ENCODE peak calls at places on chromosomes 2 and 18, in six cellular contexts. One of them, this sample, is unnamed. For H3K4me1, the result is how much of the 10 kb centered on the place peaks cover.

GRCh38 chr2:235765181-235765820 is 271.5 kb downstream of the AGAP1 start:
- DNase-seq in GM23248: peak
- DNase-seq in PC-9: no peak
- DNase-seq in left lung: no peak
- DNase-seq in upper lobe of left lung: no peak
- DNase-seq in CD8-positive, alpha-beta memory T cell: no peak
- DNase-seq in this sample: no peak

GRCh38 chr18:8756571-8756970 is 51.2 kb downstream of the MTCL1 start:
- DNase-seq in upper lobe of left lung: no peak
- DNase-seq in GM23248: no peak
- DNase-seq in left lung: no peak
- DNase-seq in CD8-positive, alpha-beta memory T cell: no peak
- DNase-seq in PC-9: no peak
- DNase-seq in this sample: no peak

GRCh38 chr2:38376346-38376682 is 759 bp downstream of the ATL2 start:
- DNase-seq in CD8-positive, alpha-beta memory T cell: peak
- DNase-seq in GM23248: peak
- DNase-seq in upper lobe of left lung: no peak
- DNase-seq in left lung: no peak
- DNase-seq in PC-9: peak
- DNase-seq in this sample: no peak

GRCh38 chr2:88114821-88115220 is 13.0 kb downstream of the FABP1 start:
- DNase-seq in upper lobe of left lung: no peak
- DNase-seq in GM23248: no peak
- DNase-seq in left lung: no peak
- DNase-seq in PC-9: no peak
- DNase-seq in CD8-positive, alpha-beta memory T cell: no peak
- DNase-seq in this sample: no peak

GRCh38 chr2:118374974-118375745 is 286.9 kb downstream of the INSIG2 start:
- DNase-seq in upper lobe of left lung: no peak
- DNase-seq in PC-9: no peak
- DNase-seq in CD8-positive, alpha-beta memory T cell: no peak
- DNase-seq in left lung: no peak
- DNase-seq in GM23248: peak
- DNase-seq in this sample: no peak

GRCh38 chr18:67266591-67267237 is 249.8 kb downstream of the DSEL start:
- DNase-seq in upper lobe of left lung: no peak
- DNase-seq in PC-9: peak
- DNase-seq in CD8-positive, alpha-beta memory T cell: no peak
- DNase-seq in GM23248: peak
- DNase-seq in left lung: no peak
- DNase-seq in this sample: no peak

GRCh38 chr2:101473581-101473910 is 1.4 kb downstream of the RFX8 start:
- DNase-seq in upper lobe of left lung: no peak
- DNase-seq in PC-9: no peak
- DNase-seq in left lung: no peak
- DNase-seq in GM23248: peak
- DNase-seq in CD8-positive, alpha-beta memory T cell: no peak
- DNase-seq in this sample: no peak

GRCh38 chr2:172552547-172553291 is 3.2 kb upstream of the PDK1 start:
- DNase-seq in CD8-positive, alpha-beta memory T cell: no peak
- DNase-seq in left lung: no peak
- DNase-seq in PC-9: peak
- DNase-seq in GM23248: peak
- DNase-seq in upper lobe of left lung: no peak
- DNase-seq in this sample: no peak

GRCh38 chr18:35713545-35713944 is 132.0 kb downstream of the GALNT1 start:
- DNase-seq in GM23248: peak
- DNase-seq in PC-9: no peak
- DNase-seq in CD8-positive, alpha-beta memory T cell: no peak
- DNase-seq in upper lobe of left lung: no peak
- DNase-seq in left lung: no peak
- DNase-seq in this sample: no peak

GRCh38 chr2:150296795-150297546 is 190.5 kb downstream of the RND3 start:
- DNase-seq in GM23248: peak
- DNase-seq in PC-9: no peak
- DNase-seq in left lung: no peak
- DNase-seq in CD8-positive, alpha-beta memory T cell: no peak
- DNase-seq in upper lobe of left lung: no peak
- DNase-seq in this sample: no peak

GRCh38 chr18:26503382-26503781 is 45.0 kb downstream of the KCTD1 start:
- DNase-seq in left lung: no peak
- DNase-seq in upper lobe of left lung: no peak
- DNase-seq in CD8-positive, alpha-beta memory T cell: no peak
- DNase-seq in GM23248: no peak
- DNase-seq in PC-9: no peak
- DNase-seq in this sample: no peak

GRCh38 chr2:113273031-113273551 is 5.6 kb downstream of the PAX8 start:
- DNase-seq in left lung: no peak
- DNase-seq in PC-9: no peak
- DNase-seq in upper lobe of left lung: no peak
- DNase-seq in CD8-positive, alpha-beta memory T cell: no peak
- DNase-seq in GM23248: peak
- DNase-seq in this sample: no peak

GRCh38 chr2:71928734-71929481 is 218.8 kb downstream of the CYP26B1 start:
- DNase-seq in PC-9: no peak
- DNase-seq in left lung: no peak
- DNase-seq in GM23248: no peak
- DNase-seq in upper lobe of left lung: no peak
- DNase-seq in CD8-positive, alpha-beta memory T cell: no peak
- DNase-seq in this sample: no peak

GRCh38 chr2:152558174-152559091 is 158.8 kb downstream of the PRPF40A start:
- DNase-seq in GM23248: peak
- DNase-seq in CD8-positive, alpha-beta memory T cell: no peak
- DNase-seq in left lung: no peak
- DNase-seq in PC-9: no peak
- DNase-seq in upper lobe of left lung: no peak
- DNase-seq in this sample: no peak

GRCh38 chr2:195364015-195364965 is 292.7 kb upstream of the SLC39A10 start:
- DNase-seq in left lung: no peak
- DNase-seq in upper lobe of left lung: no peak
- DNase-seq in GM23248: peak
- DNase-seq in PC-9: no peak
- DNase-seq in CD8-positive, alpha-beta memory T cell: no peak
- DNase-seq in this sample: no peak

GRCh38 chr2:1708476-1709334 is 35.6 kb downstream of the PXDN start:
- DNase-seq in upper lobe of left lung: no peak
- DNase-seq in CD8-positive, alpha-beta memory T cell: no peak
- DNase-seq in PC-9: no peak
- DNase-seq in GM23248: no peak
- DNase-seq in left lung: no peak
- DNase-seq in this sample: no peak

GRCh38 chr18:64659186-64659585 is 510.3 kb upstream of the LINC00305 start:
- DNase-seq in left lung: no peak
- DNase-seq in CD8-positive, alpha-beta memory T cell: no peak
- DNase-seq in upper lobe of left lung: no peak
- DNase-seq in PC-9: no peak
- DNase-seq in GM23248: no peak
- DNase-seq in this sample: no peak

GRCh38 chr2:85648619-85649018 is 19.4 kb downstream of the SFTPB start:
- DNase-seq in CD8-positive, alpha-beta memory T cell: no peak
- DNase-seq in left lung: no peak
- DNase-seq in PC-9: peak
- DNase-seq in upper lobe of left lung: no peak
- DNase-seq in GM23248: peak
- DNase-seq in this sample: no peak

GRCh38 chr2:118846667-118847446 is 591 bp downstream of the EN1 start:
- DNase-seq in upper lobe of left lung: no peak
- DNase-seq in PC-9: no peak
- DNase-seq in left lung: no peak
- DNase-seq in GM23248: peak
- DNase-seq in CD8-positive, alpha-beta memory T cell: no peak
- DNase-seq in this sample: no peak

GRCh38 chr18:42752921-42753320 is 362.6 kb downstream of the RIT2 start:
- DNase-seq in upper lobe of left lung: no peak
- DNase-seq in CD8-positive, alpha-beta memory T cell: no peak
- DNase-seq in GM23248: no peak
- DNase-seq in left lung: no peak
- DNase-seq in PC-9: no peak
- DNase-seq in this sample: no peak

GRCh38 chr2:71327916-71328315 is 3.7 kb upstream of the ZNF638 start:
- DNase-seq in PC-9: peak
- DNase-seq in left lung: no peak
- DNase-seq in CD8-positive, alpha-beta memory T cell: no peak
- DNase-seq in GM23248: no peak
- DNase-seq in upper lobe of left lung: no peak
- DNase-seq in this sample: no peak

GRCh38 chr2:108593547-108594098 is 59.4 kb downstream of the LIMS1 start:
- DNase-seq in GM23248: peak
- DNase-seq in PC-9: no peak
- DNase-seq in left lung: no peak
- DNase-seq in upper lobe of left lung: no peak
- DNase-seq in CD8-positive, alpha-beta memory T cell: no peak
- DNase-seq in this sample: no peak
- H3K4me1 ChIP-seq in GM23248: under half
- H3K4me1 ChIP-seq in PC-9: under half
- H3K4me1 ChIP-seq in left lung: half or more
- H3K4me1 ChIP-seq in upper lobe of left lung: under half
- H3K4me1 ChIP-seq in CD8-positive, alpha-beta memory T cell: under half
- H3K4me1 ChIP-seq in this sample: half or more

GRCh38 chr2:176648691-176649297 is 379.6 kb downstream of the MTX2 start:
- DNase-seq in GM23248: no peak
- DNase-seq in left lung: no peak
- DNase-seq in PC-9: no peak
- DNase-seq in upper lobe of left lung: no peak
- DNase-seq in CD8-positive, alpha-beta memory T cell: no peak
- DNase-seq in this sample: no peak
- H3K27ac ChIP-seq in GM23248: no peak
- H3K27ac ChIP-seq in left lung: no peak
- H3K27ac ChIP-seq in PC-9: no peak
- H3K27ac ChIP-seq in upper lobe of left lung: no peak
- H3K27ac ChIP-seq in CD8-positive, alpha-beta memory T cell: no peak
- H3K27ac ChIP-seq in this sample: no peak

GRCh38 chr2:237596856-237597679 is 6.5 kb upstream of the RAB17 start:
- DNase-seq in CD8-positive, alpha-beta memory T cell: no peak
- DNase-seq in left lung: no peak
- DNase-seq in upper lobe of left lung: no peak
- DNase-seq in PC-9: no peak
- DNase-seq in GM23248: no peak
- DNase-seq in this sample: no peak
- H3K4me1 ChIP-seq in CD8-positive, alpha-beta memory T cell: under half
- H3K4me1 ChIP-seq in left lung: under half
- H3K4me1 ChIP-seq in upper lobe of left lung: under half
- H3K4me1 ChIP-seq in PC-9: under half
- H3K4me1 ChIP-seq in GM23248: under half
- H3K4me1 ChIP-seq in this sample: under half

GRCh38 chr2:66571873-66572272 is 136.9 kb downstream of the MEIS1 start:
- DNase-seq in GM23248: peak
- DNase-seq in upper lobe of left lung: no peak
- DNase-seq in PC-9: no peak
- DNase-seq in CD8-positive, alpha-beta memory T cell: no peak
- DNase-seq in left lung: no peak
- DNase-seq in this sample: no peak

GRCh38 chr2:66569321-66569851 is 134.5 kb downstream of the MEIS1 start:
- DNase-seq in upper lobe of left lung: no peak
- DNase-seq in CD8-positive, alpha-beta memory T cell: no peak
- DNase-seq in GM23248: peak
- DNase-seq in PC-9: no peak
- DNase-seq in left lung: no peak
- DNase-seq in this sample: no peak

GRCh38 chr2:66570471-66570870 is 135.5 kb downstream of the MEIS1 start:
- DNase-seq in upper lobe of left lung: no peak
- DNase-seq in PC-9: no peak
- DNase-seq in CD8-positive, alpha-beta memory T cell: no peak
- DNase-seq in left lung: no peak
- DNase-seq in GM23248: no peak
- DNase-seq in this sample: no peak

GRCh38 chr2:66568650-66569300 is 133.8 kb downstream of the MEIS1 start:
- DNase-seq in PC-9: no peak
- DNase-seq in left lung: no peak
- DNase-seq in GM23248: no peak
- DNase-seq in CD8-positive, alpha-beta memory T cell: no peak
- DNase-seq in upper lobe of left lung: no peak
- DNase-seq in this sample: no peak

GRCh38 chr2:66569974-66570373 is 135.0 kb downstream of the MEIS1 start:
- DNase-seq in PC-9: no peak
- DNase-seq in upper lobe of left lung: no peak
- DNase-seq in CD8-positive, alpha-beta memory T cell: no peak
- DNase-seq in GM23248: peak
- DNase-seq in left lung: no peak
- DNase-seq in this sample: no peak
- H3K27ac ChIP-seq in PC-9: no peak
- H3K27ac ChIP-seq in upper lobe of left lung: no peak
- H3K27ac ChIP-seq in CD8-positive, alpha-beta memory T cell: no peak
- H3K27ac ChIP-seq in GM23248: peak
- H3K27ac ChIP-seq in left lung: no peak
- H3K27ac ChIP-seq in this sample: no peak

DNA sequence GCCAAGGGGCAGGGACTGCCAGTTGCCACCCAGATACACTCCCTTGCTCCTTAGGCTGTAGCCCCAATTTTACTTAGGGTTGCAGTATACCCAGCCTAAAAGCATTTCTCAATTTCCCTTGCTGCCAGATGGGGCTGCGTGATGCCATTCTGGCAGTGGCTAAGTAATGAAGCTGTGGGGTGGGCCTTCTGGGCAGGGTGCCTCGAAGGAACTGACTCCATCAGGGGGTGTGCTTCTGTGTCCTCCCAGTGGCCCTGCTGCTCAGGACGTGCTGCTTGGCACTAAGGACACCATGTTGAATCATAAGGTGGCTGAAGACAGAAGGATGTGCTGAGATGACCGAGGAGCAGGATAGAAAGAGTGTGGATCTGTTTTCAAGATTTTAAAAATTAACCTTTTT is 74.2 kb downstream of the VWA3B start:
- DNase-seq in PC-9: no peak
- DNase-seq in GM23248: no peak
- DNase-seq in upper lobe of left lung: no peak
- DNase-seq in left lung: no peak
- DNase-seq in CD8-positive, alpha-beta memory T cell: no peak
- DNase-seq in this sample: no peak
- H3K4me1 ChIP-seq in PC-9: under half
- H3K4me1 ChIP-seq in GM23248: under half
- H3K4me1 ChIP-seq in upper lobe of left lung: under half
- H3K4me1 ChIP-seq in left lung: under half
- H3K4me1 ChIP-seq in CD8-positive, alpha-beta memory T cell: under half
- H3K4me1 ChIP-seq in this sample: under half

DNA sequence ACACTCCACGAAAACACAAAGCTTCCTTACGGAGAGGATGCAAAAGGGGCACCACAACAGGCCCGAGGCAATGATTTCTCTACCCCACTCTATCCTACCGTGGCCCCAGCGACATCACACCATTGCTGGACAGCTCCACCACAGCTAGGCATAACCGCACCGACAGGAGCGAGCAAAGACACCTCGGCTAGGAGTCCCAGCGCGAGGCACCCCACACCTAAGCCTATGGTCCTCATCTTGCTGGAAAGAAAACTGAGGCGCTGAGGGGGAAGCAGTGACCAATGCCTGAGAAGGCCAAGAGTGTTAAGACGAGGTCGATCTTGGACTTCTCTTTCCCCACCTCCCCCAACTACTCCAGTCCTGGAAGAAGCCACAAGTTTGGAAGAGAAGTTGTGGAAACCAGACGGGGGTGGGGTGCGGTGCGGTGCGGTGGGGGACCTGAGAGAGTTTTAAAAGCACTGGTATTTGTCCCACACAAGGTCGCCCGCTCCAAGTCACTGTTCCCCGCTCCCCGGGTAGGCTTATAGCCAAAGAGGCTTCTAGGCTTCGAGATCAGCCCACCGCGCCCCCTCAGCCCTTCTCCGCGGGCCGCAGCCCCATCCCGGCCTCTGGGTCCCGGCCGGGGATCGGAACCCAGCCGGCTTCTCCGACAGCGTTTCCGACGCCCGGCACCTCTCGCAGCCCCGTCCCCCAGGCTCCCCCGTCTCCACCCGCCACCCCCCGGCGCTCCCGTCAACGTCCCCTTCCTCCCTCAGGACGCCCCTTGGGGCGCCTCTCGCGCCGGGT is 766 bp downstream of the PDE6D start:
- DNase-seq in CD8-positive, alpha-beta memory T cell: no peak
- DNase-seq in GM23248: peak
- DNase-seq in left lung: no peak
- DNase-seq in upper lobe of left lung: peak
- DNase-seq in PC-9: no peak
- DNase-seq in this sample: no peak
- H3K27ac ChIP-seq in CD8-positive, alpha-beta memory T cell: peak
- H3K27ac ChIP-seq in GM23248: no peak
- H3K27ac ChIP-seq in left lung: peak
- H3K27ac ChIP-seq in upper lobe of left lung: peak
- H3K27ac ChIP-seq in PC-9: no peak
- H3K27ac ChIP-seq in this sample: peak